ENCODE peak calls at places on chromosomes 7 and 10, in five cellular contexts. Y is HepG2, Q is GM12878, K is WTC11, U is H1. C is an unnamed sample.
A peak's percentile ranks its signal among the peaks of the same experiment; 100 is the strongest.

GRCh38 chr10:132336064-132336746 is 4.2 kb downstream of the LRRC27 start:
- DNase-seq in Q (no peak), K (no peak), U (no peak), Y (peak; percentile 39), C (no peak)

GRCh38 chr7:26449175-26450165 is 157.8 kb downstream of the SNX10 start:
- DNase-seq in K (no peak), U (no peak), Y (no peak), Q (no peak), C (no peak)

GRCh38 chr10:51729822-51730530 is 30.6 kb upstream of the CSTF2T start:
- DNase-seq in U (no peak), Q (no peak), Y (peak; percentile 48), K (no peak), C (no peak)

GRCh38 chr10:125124114-125124486 is 36.3 kb downstream of the CTBP2 start:
- DNase-seq in U (no peak), Q (no peak), K (no peak), Y (no peak), C (no peak)

GRCh38 chr10:80357000-80357803 is 621 bp downstream of the DYDC2 start:
- DNase-seq in Y (no peak), U (peak; percentile 31), Q (no peak), K (peak; percentile 62), C (no peak)

GRCh38 chr10:21403256-21404015 is 122.0 kb downstream of the SKIDA1 start:
- DNase-seq in U (no peak), K (no peak), Y (no peak), Q (no peak), C (no peak)

GRCh38 chr7:23696916-23697441 is 13.0 kb upstream of the STK31 start:
- DNase-seq in U (peak; percentile 67), Y (peak; percentile 58), K (peak; percentile 85), Q (no peak), C (peak; percentile 71)

GRCh38 chr7:137245186-137245585 is 98.3 kb downstream of the PTN start:
- DNase-seq in Y (no peak), Q (no peak), K (no peak), U (no peak), C (no peak)

GRCh38 chr7:34570300-34570699 is 87.7 kb upstream of the NPSR1 start:
- DNase-seq in U (no peak), Y (no peak), Q (no peak), K (no peak), C (no peak)

GRCh38 chr7:87960244-87960643 is 26.2 kb downstream of the ADAM22 start:
- DNase-seq in Q (no peak), K (no peak), U (no peak), Y (no peak), C (no peak)

GRCh38 chr10:104622598-104623209 is 18.4 kb upstream of the SORCS3 start:
- DNase-seq in Q (no peak), K (peak; percentile 68), Y (peak; percentile 16), U (no peak), C (peak; percentile 14)

GRCh38 chr7:88789480-88790064 is 6.0 kb downstream of the TEX47 start:
- DNase-seq in Q (no peak), U (no peak), K (no peak), Y (no peak), C (peak; percentile 15)

GRCh38 chr10:69716711-69717560 is 84.8 kb upstream of the COL13A1 start:
- DNase-seq in U (peak; percentile 46), K (peak; percentile 84), Y (peak; percentile 35), Q (no peak), C (peak; percentile 82)

GRCh38 chr7:20158684-20159083 is 58.5 kb downstream of the MACC1 start:
- DNase-seq in Y (peak; percentile 1), K (no peak), U (no peak), Q (no peak), C (no peak)

GRCh38 chr7:154918741-154919140 is 84.2 kb downstream of the PAXIP1 start:
- DNase-seq in U (no peak), Q (no peak), Y (no peak), K (no peak), C (no peak)

GRCh38 chr10:77524300-77524711 is 113.3 kb downstream of the KCNMA1 start:
- DNase-seq in Q (no peak), Y (no peak), K (no peak), U (no peak), C (no peak)

GRCh38 chr7:155858521-155859061 is 46.3 kb upstream of the SHH start:
- DNase-seq in Q (no peak), Y (no peak), K (no peak), U (no peak), C (no peak)

GRCh38 chr7:149284343-149284742 is 22.3 kb downstream of the ZNF783 start:
- DNase-seq in Y (no peak), Q (no peak), U (no peak), K (no peak), C (no peak)

GRCh38 chr7:140899883-140900282 is 24.8 kb downstream of the BRAF start:
- DNase-seq in Y (peak; percentile 5), Q (no peak), K (no peak), U (no peak), C (no peak)

GRCh38 chr10:86165666-86166065 is 200.9 kb downstream of the GRID1 start:
- DNase-seq in K (no peak), U (no peak), Q (no peak), Y (no peak), C (no peak)

GRCh38 chr7:78080811-78081210 is 282.2 kb downstream of the PHTF2 start:
- DNase-seq in Y (no peak), K (no peak), Q (no peak), U (no peak), C (no peak)

GRCh38 chr10:58436071-58436470 is 50.9 kb downstream of the TFAM start:
- DNase-seq in Y (no peak), K (no peak), Q (no peak), U (no peak), C (no peak)

GRCh38 chr7:155252388-155252957 is 45.2 kb upstream of the INSIG1 start:
- DNase-seq in Q (no peak), K (no peak), U (no peak), Y (no peak), C (no peak)

GRCh38 chr10:74213571-74214162 is 62.6 kb downstream of the ADK start:
- DNase-seq in U (no peak), Y (peak; percentile 48), Q (no peak), K (peak; percentile 47), C (peak; percentile 53)

GRCh38 chr10:42985436-42986316 is 91.2 kb upstream of the RET start:
- DNase-seq in K (no peak), Y (no peak), U (no peak), Q (no peak), C (no peak)

GRCh38 chr10:17001297-17001744 is 128.3 kb downstream of the CUBN start:
- DNase-seq in Y (no peak), Q (no peak), U (no peak), K (no peak), C (no peak)

GRCh38 chr10:12177642-12178041 is 18.0 kb downstream of the NUDT5 start:
- DNase-seq in Y (no peak), K (no peak), Q (no peak), U (no peak), C (no peak)

GRCh38 chr10:89085153-89085552 is 94.6 kb downstream of the FAS start:
- DNase-seq in K (no peak), U (no peak), Q (no peak), Y (no peak), C (no peak)

GRCh38 chr10:125071008-125071407 is 89.4 kb downstream of the CTBP2 start:
- DNase-seq in K (no peak), Q (no peak), U (no peak), Y (no peak), C (no peak)

GRCh38 chr10:82826132-82826531 is 951.1 kb downstream of the NRG3 start:
- DNase-seq in K (no peak), Q (no peak), Y (no peak), U (no peak), C (no peak)

GRCh38 chr7:15845868-15846267 is 159.4 kb upstream of the MEOX2 start:
- DNase-seq in U (no peak), Q (no peak), K (no peak), Y (no peak), C (no peak)
- TF ChIP-seq CREB1 in U (no peak), Q (no peak), K (no peak), Y (no peak), C (no peak)

GRCh38 chr10:44963772-44964633 is 4.4 kb downstream of the RASSF4 start:
- DNase-seq in K (peak; percentile 44), Y (peak; percentile 85), Q (no peak), U (no peak), C (no peak)
- TF ChIP-seq CREB1 in K (no peak), Y (no peak), Q (no peak), U (no peak), C (no peak)

GRCh38 chr10:31939797-31940708 is 11.4 kb upstream of the ARHGAP12 start:
- DNase-seq in U (no peak), K (no peak), Y (no peak), Q (no peak), C (no peak)

GRCh38 chr10:31942435-31942834 is 13.8 kb upstream of the ARHGAP12 start:
- DNase-seq in K (no peak), Y (no peak), U (no peak), Q (no peak), C (no peak)

GRCh38 chr10:31942892-31943291 is 14.3 kb upstream of the ARHGAP12 start:
- DNase-seq in Q (no peak), Y (peak; percentile 87), U (no peak), K (no peak), C (no peak)

GRCh38 chr10:31944071-31944433 is 15.4 kb upstream of the ARHGAP12 start:
- DNase-seq in Q (no peak), K (no peak), Y (no peak), U (no peak), C (no peak)

DNA sequence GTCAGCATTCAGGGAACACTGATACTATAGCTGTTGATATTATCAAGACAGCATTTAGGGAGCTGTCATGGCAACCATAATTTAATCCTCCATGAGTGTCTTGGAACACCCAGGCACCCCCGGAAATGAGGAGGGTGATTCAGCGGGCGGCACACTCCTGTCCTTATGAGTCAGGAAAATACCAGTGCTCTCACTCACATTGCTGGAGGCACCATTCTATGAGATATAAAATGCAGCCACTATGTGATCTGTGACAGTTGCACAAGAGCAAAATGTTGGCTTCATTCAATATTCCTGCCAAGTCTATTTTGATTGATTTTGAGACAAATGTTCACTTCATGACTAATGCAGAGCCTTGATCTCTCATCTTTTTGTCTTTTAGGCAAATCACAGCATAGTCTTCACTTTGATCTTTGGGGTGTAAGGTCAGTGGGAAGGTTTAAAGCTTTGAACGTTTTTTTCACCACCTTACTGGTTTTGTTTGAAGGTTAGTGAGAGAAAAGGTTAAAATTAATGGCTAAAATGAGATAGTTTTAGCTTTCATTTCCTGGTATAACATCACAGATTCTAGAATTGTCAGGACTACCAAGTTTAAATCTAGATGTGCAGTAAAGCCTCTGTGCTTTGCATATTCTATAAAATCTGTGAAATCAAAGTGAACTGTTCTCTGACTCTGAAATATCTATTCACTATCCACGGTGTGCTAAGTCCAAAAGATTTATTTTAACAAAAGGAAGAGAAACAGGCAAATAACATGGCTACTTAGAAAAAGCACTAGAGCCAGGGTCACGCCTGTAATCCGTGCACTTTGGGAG is 12.4 kb upstream of the ARHGAP12 start:
- DNase-seq in U (no peak), Y (peak; percentile 96), Q (no peak), K (no peak), C (peak; percentile 34)
- TF ChIP-seq CREB1 in U (no peak), Y (no peak), Q (no peak), K (no peak), C (no peak)

GRCh38 chr7:21616796-21617436 is 74.1 kb downstream of the DNAH11 start:
- DNase-seq in Q (no peak), K (no peak), Y (no peak), U (no peak), C (no peak)
- TF ChIP-seq CREB1 in Q (no peak), K (no peak), Y (no peak), U (no peak), C (no peak)

C was measured in K562.